ENCODE peak calls at places on chromosomes 16 and 17, in ten cellular contexts. I is fibroblast of lung, V is body of pancreas, R is neural progenitor cell, U is GM12878, K is psoas muscle, Z is adrenal gland, C is lower lobe of right lung, A is hepatocyte, L is A549. Y is an unnamed sample.

GRCh38 chr17:15261063-15261817 is 3.9 kb downstream of the PMP22 start:
- DNase-seq in U (no peak), K (peak; percentile 85), L (peak; percentile 68), C (peak; percentile 54), V (peak; percentile 42), Z (peak; percentile 76), R (peak; percentile 85), A (peak; percentile 76), I (peak; percentile 63), Y (peak; percentile 33)

GRCh38 chr17:77608431-77608830 is 350.1 kb upstream of the TNRC6C start:
- DNase-seq in C (no peak), A (no peak), I (no peak), R (no peak), U (no peak), L (no peak), V (no peak), K (no peak), Z (no peak), Y (no peak)

GRCh38 chr17:43517615-43518386 is 28.3 kb downstream of the ETV4 start:
- DNase-seq in V (no peak), U (peak; percentile 82), K (no peak), I (peak; percentile 63), Z (no peak), L (no peak), A (no peak), C (no peak), R (no peak), Y (no peak)

GRCh38 chr17:40873255-40873654 is 6.2 kb upstream of the KRT12 start:
- DNase-seq in A (no peak), L (no peak), V (no peak), R (no peak), K (no peak), C (no peak), Z (no peak), U (no peak), I (no peak), Y (no peak)

GRCh38 chr17:69473801-69474170 is 59.3 kb downstream of the MAP2K6 start:
- DNase-seq in K (no peak), L (peak; percentile 40), C (no peak), Z (no peak), I (peak; percentile 74), A (no peak), R (no peak), V (no peak), U (no peak), Y (no peak)

GRCh38 chr17:78532922-78533640 is 44.1 kb downstream of the DNAH17 start:
- DNase-seq in K (no peak), I (peak; percentile 85), A (no peak), V (no peak), L (peak; percentile 88), R (no peak), C (no peak), U (no peak), Z (peak; percentile 14), Y (no peak)

GRCh38 chr17:74631468-74632195 is 8.1 kb upstream of the CD300E start:
- DNase-seq in L (no peak), A (peak; percentile 71), R (no peak), U (peak; percentile 45), Z (peak; percentile 21), C (no peak), K (no peak), I (no peak), V (no peak), Y (no peak)

GRCh38 chr16:86044881-86045600 is 146.1 kb downstream of the IRF8 start:
- DNase-seq in C (no peak), U (no peak), L (no peak), Z (no peak), A (no peak), V (peak; percentile 60), I (no peak), K (no peak), R (no peak), Y (no peak)

DNA sequence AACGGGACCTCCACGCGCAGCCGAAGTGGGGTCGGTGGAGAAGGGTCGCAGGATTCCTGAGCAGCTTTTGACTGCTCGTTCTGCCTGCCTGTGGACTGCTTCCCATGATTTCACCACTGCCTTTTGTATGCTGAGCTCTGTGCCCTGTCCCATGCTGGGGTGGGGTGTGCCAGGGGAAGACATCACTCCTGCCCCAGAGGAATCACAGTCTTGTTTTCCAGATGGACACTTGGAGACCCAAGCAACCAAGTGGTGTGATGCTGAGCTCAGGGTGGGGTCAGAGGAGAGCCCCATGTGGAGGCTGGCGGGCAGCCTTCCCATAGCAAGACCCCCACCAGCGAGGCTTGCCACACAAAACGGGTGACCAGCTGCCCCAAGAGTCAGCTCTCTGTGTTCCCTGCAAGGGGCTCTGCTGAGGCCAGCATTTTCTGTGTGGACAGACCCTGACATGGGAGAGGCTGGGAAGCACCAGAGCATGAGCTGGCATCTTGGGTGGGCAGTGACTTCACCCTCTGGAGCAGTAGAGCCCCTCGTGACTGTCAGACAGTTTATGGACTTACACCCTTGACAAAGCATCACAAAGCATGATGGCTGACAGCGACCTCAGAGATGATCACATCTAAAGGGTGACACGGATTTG is 111.9 kb downstream of the GNAO1 start:
- DNase-seq in I (no peak), C (no peak), L (no peak), Z (no peak), A (no peak), U (no peak), V (no peak), R (no peak), K (no peak), Y (no peak)
- H3K4me3 ChIP-seq in I (no peak overlapping the region), C (no peak overlapping the region), L (no peak overlapping the region), Z (no peak overlapping the region), A (no peak overlapping the region), U (no peak overlapping the region), V (no peak overlapping the region), R (no peak overlapping the region), K (no peak overlapping the region), Y (no peak overlapping the region)

DNA sequence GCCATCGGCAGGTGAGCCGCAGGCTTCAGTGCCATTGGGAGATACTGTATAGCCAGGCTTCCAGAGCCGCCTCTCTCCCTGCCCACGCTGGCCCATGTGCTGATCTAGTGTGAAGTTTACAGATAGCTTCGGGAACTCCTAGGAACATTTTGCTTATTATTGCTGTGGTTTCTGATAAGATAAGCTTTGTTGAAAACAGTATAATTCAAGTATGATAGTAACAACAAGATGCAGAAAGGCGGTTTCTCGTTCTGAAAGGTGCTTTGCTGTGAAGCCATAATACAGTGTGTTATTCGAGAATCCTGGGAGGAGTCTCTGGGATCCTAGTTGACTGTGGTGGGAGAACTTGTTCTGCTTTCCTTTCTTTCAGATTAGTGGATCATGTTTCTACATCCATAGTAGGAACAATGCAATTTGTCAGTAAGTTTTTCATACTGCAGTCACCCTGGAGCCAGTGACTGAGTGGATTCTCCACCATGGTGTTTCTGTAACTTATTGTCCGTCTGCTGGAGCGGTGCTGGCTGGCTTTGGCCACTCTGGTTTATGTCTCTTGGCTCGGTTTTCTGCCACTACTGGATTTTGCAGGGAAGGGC is 31.5 kb downstream of the RAB11FIP3 start:
- DNase-seq in A (peak; percentile 53), K (no peak), L (no peak), C (no peak), I (peak; percentile 63), V (peak; percentile 51), R (no peak), U (no peak), Z (peak; percentile 40), Y (no peak)
- TF ChIP-seq CTCF in A (no peak), K (no peak), L (no peak), C (no peak), I (no peak), V (no peak), R (no peak), U (no peak), Z (no peak), Y (no peak)

DNA sequence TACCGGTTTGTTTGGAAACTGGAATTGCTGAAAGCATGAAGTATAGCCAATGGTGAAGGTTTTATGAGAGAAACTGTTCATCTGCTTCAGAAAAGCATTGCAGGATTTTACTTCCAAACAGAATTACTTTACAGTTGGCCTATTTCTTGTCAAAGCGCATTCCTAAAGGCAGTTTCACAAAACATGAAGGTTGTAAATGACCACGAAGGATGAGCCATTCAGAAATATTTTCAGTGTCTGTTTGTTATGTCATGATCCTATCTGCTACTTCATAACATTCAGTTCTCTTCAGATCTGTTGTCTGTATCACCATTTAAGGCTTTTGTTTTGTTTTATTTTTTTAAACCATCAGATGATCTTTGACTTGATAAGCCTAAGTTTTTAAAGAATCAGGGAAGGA is 45.7 kb downstream of the AATF start:
- DNase-seq in V (no peak), I (peak; percentile 56), K (no peak), U (no peak), C (no peak), Z (no peak), R (no peak), L (no peak), A (no peak), Y (no peak)
- H3K27ac ChIP-seq in V (no peak overlapping the region), I (no peak overlapping the region), K (no peak overlapping the region), U (no peak overlapping the region), C (no peak overlapping the region), Z (no peak overlapping the region), R (no peak overlapping the region), L (no peak overlapping the region), A (peak overlapping the region; percentile 4), Y (no peak overlapping the region)

GRCh38 chr17:2050871-2051387 is 4.0 kb upstream of the HIC1 start:
- DNase-seq in K (peak; percentile 54), U (no peak), I (peak; percentile 68), V (no peak), L (peak; percentile 58), A (peak; percentile 72), R (peak; percentile 82), Z (no peak), C (no peak), Y (no peak)

GRCh38 chr17:2050246-2050866 is 4.5 kb upstream of the HIC1 start:
- DNase-seq in L (peak; percentile 85), I (peak; percentile 42), V (peak; percentile 74), Z (peak; percentile 75), A (peak; percentile 91), K (peak; percentile 81), C (peak; percentile 78), U (no peak), R (peak; percentile 88), Y (peak; percentile 87)

GRCh38 chr17:2053380-2054261 is 1.3 kb upstream of the HIC1 start:
- DNase-seq in Z (peak; percentile 76), I (peak; percentile 77), C (peak; percentile 80), L (peak; percentile 84), K (peak; percentile 88), R (peak; percentile 81), V (peak; percentile 70), U (no peak), A (peak; percentile 86), Y (peak; percentile 81)

GRCh38 chr17:2049333-2050245 is 5.3 kb upstream of the HIC1 start:
- DNase-seq in U (no peak), A (peak; percentile 93), R (peak; percentile 95), V (peak; percentile 88), L (peak; percentile 81), C (peak; percentile 92), I (peak; percentile 76), Z (peak; percentile 87), K (peak; percentile 91), Y (peak; percentile 83)

DNA sequence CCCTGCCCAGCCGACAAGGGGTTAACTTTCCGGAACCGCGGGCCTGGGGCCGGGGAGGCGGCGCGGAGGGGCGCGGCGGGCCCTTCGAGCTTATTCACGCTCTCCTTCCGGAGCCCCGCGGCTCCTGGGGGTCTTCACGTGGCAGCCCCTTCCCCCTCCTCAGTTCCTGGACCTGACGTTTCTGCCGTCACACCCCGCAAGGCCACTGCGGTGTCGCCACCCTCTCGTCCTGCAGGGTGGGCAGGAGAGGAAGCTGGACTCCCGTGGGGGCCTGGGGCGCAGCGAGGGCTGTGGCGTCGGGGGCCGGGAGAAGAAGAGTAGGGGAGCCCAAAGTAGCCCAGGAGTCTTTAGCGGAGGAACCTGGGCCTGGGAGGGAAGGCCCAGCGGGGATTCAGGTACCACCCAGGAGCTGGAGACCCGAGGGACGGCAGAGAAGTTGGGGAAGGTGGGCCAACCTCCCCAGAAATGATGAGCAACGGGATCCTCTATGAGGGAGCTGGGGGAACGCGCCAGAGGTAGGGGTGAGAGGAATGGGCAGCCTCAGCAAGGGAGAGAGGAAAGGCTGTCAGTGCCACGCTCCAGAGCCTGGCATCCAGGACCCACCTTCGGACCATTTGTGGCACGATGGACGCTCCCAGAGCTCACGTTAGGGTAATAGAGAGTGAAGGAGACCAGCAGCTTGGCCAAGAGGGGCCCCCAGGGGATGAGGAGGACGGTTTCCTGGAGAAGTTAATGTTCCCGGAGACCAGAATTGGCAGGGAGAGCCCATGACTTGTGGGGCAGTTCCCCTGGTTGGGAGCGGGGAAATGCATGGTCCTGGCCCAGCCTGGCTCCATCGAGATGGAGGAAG is 3.3 kb upstream of the HIC1 start:
- DNase-seq in A (no peak), L (no peak), R (no peak), U (no peak), V (no peak), I (no peak), C (no peak), Z (no peak), K (peak; percentile 62), Y (no peak)
- H3K4me3 ChIP-seq in A (no peak overlapping the region), L (peak overlapping the region; percentile 70), R (peak overlapping the region; percentile 56), U (no peak overlapping the region), V (no peak overlapping the region), I (no peak overlapping the region), C (no peak overlapping the region), Z (no peak overlapping the region), K (peak overlapping the region; percentile 70), Y (peak overlapping the region; percentile 58)

Y was measured in WERI-Rb-1.